ENCODE peak calls at places on chromosomes 12 and 14, in eight cellular contexts. H, X, J, I, L, E, T and C are unnamed samples. For H3K4me1, the result is how much of the 10 kb centered on the place peaks cover.

GRCh38 chr14:42460673-42461072 is 854.0 kb downstream of the LRFN5 start:
- DNase-seq in I (no peak), H (no peak), E (no peak), L (no peak), J (no peak), X (no peak), T (no peak), C (no peak)

GRCh38 chr12:132426349-132427176 is 63.4 kb upstream of the FBRSL1 start:
- DNase-seq in X (no peak), T (no peak), E (no peak), J (no peak), H (no peak), L (no peak), I (no peak), C (no peak)

GRCh38 chr14:80491131-80491530 is 279.8 kb upstream of the DIO2 start:
- DNase-seq in L (no peak), H (peak), E (no peak), T (peak), J (peak), X (no peak), I (no peak), C (no peak)

GRCh38 chr12:103742349-103742784 is 98.7 kb downstream of the NT5DC3 start:
- DNase-seq in J (peak), T (peak), L (peak), X (no peak), I (no peak), E (no peak), H (peak), C (no peak)

GRCh38 chr14:101467181-101467926 is 93.9 kb upstream of the DIO3 start:
- DNase-seq in E (no peak), J (no peak), L (no peak), X (peak), T (no peak), I (no peak), H (no peak), C (no peak)

GRCh38 chr12:47551426-47551851 is 154.4 kb downstream of the RPAP3 start:
- DNase-seq in E (no peak), L (no peak), T (no peak), X (no peak), J (no peak), I (peak), H (no peak), C (no peak)

GRCh38 chr14:79044894-79045624 is 874.9 kb downstream of the NRXN3 start:
- DNase-seq in J (peak), I (no peak), H (peak), E (no peak), T (peak), X (no peak), L (peak), C (no peak)

GRCh38 chr14:96501383-96501745 is 818 bp upstream of the PAPOLA start:
- DNase-seq in J (no peak), H (no peak), E (no peak), T (no peak), I (no peak), X (no peak), L (no peak), C (no peak)

GRCh38 chr12:130555628-130556485 is 160.2 kb downstream of the RIMBP2 start:
- DNase-seq in I (no peak), L (no peak), X (no peak), E (no peak), H (no peak), J (no peak), T (peak), C (no peak)

DNA sequence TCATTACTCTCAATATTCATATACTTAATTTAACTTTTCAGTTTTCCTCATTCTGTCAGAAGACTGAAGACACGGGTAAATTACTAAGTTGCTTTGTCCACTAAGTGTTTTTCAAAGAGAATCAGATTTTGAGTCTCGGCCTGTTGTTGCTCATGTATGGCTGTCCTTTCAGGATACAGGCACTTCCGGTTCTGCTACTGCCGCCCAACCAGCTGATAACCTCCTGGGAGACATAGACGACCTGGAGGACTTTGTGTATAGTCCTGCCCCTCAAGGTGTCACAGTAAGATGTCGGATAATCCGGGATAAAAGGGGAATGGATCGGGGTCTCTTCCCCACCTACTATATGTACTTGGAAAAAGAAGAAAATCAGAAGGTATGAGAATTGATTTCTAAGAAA is 28.3 kb upstream of the TEAD4 start:
- DNase-seq in E (no peak), T (no peak), J (peak), H (no peak), X (no peak), I (no peak), L (no peak), C (no peak)
- H3K4me1 ChIP-seq in E (under half), T (under half), J (under half), H (under half), X (under half), I (under half), L (under half), C (under half)

GRCh38 chr14:71361874-71362273 is 454.6 kb downstream of the PCNX1 start:
- DNase-seq in X (no peak), E (no peak), L (no peak), I (no peak), J (no peak), H (no peak), T (no peak), C (no peak)

GRCh38 chr14:71361335-71361734 is 454.1 kb downstream of the PCNX1 start:
- DNase-seq in T (no peak), L (no peak), J (no peak), X (no peak), H (no peak), E (no peak), I (no peak), C (no peak)

GRCh38 chr14:71359823-71360222 is 452.6 kb downstream of the PCNX1 start:
- DNase-seq in J (no peak), E (no peak), I (no peak), H (no peak), T (no peak), L (no peak), X (no peak), C (no peak)

GRCh38 chr14:71355324-71356201 is 448.3 kb downstream of the PCNX1 start:
- DNase-seq in X (no peak), H (no peak), J (peak), E (no peak), I (no peak), L (peak), T (peak), C (peak)

GRCh38 chr14:71358209-71358931 is 451.1 kb downstream of the PCNX1 start:
- DNase-seq in J (no peak), I (peak), E (no peak), H (no peak), X (no peak), L (no peak), T (no peak), C (no peak)
- TF ChIP-seq POLR2AphosphoS5 in J (no peak), I (peak), E (no peak), H (no peak), X (no peak), L (no peak), T (no peak), C (no peak)

DNA sequence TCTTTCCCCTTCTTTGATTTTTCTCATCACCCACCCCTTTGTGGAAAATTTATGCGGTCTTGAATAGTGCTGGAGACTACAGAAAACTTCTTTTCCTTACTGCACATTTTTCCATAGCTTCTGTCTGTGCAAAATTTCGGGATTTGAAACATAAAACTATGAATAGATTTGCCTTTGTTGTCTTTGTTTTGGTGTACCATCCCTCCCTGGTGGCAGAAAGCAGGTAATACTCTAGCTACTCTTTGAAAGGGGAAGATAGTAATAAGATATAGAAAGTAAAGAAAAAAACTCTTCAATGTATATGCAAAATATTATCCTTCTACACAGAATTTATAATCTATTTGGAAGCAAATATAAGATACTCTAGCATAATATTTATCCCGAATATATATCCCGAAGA is 79.1 kb upstream of the LMO3 start:
- DNase-seq in L (no peak), H (no peak), I (no peak), X (no peak), J (no peak), E (no peak), T (peak), C (no peak)
- TF ChIP-seq CTCF in L (no peak), H (no peak), I (no peak), X (no peak), J (no peak), E (no peak), T (peak), C (no peak)

DNA sequence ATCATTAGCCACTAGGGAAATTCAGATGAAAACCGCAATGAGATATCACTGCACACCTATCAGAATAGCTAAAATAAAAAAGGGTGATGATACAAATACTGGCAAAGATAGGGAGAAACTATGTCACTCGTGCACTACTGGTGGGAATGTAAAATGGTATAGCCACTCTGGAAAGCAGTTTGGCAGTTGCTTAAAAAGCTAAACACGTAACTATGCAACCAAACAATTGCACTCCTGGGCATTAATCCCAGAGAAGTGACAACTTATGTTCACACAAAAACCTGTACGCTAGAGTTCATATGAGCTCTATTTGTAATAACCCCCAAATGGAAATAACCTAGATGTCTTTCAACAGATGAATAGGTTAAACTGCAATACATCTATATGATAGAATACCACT is 35.4 kb downstream of the GPR135 start:
- DNase-seq in I (no peak), T (no peak), J (no peak), X (no peak), E (no peak), H (no peak), L (no peak), C (no peak)
- H3K4me1 ChIP-seq in I (under half), T (under half), J (under half), X (under half), E (under half), H (under half), L (under half), C (under half)

GRCh38 chr12:76268267-76268666 is 79.9 kb downstream of the BBS10 start:
- DNase-seq in T (no peak), H (no peak), X (no peak), J (no peak), E (no peak), L (no peak), I (no peak), C (no peak)

GRCh38 chr12:76265424-76266180 is 82.6 kb downstream of the BBS10 start:
- DNase-seq in X (no peak), H (no peak), E (no peak), I (no peak), L (no peak), J (peak), T (no peak), C (no peak)

GRCh38 chr12:76264617-76265016 is 83.6 kb downstream of the BBS10 start:
- DNase-seq in I (no peak), X (no peak), T (no peak), H (no peak), J (peak), E (no peak), L (no peak), C (no peak)

GRCh38 chr12:76270657-76271358 is 77.4 kb downstream of the BBS10 start:
- DNase-seq in H (no peak), X (no peak), J (no peak), L (no peak), I (no peak), E (no peak), T (no peak), C (no peak)

GRCh38 chr12:76266797-76267196 is 81.4 kb downstream of the BBS10 start:
- DNase-seq in H (no peak), J (peak), X (no peak), T (no peak), I (no peak), L (peak), E (no peak), C (no peak)
- TF ChIP-seq POLR2AphosphoS5 in H (no peak), J (no peak), X (no peak), T (no peak), I (peak), L (no peak), E (no peak), C (peak)

GRCh38 chr12:1279050-1279449 is 288.0 kb downstream of the ERC1 start:
- DNase-seq in H (no peak), E (no peak), J (no peak), T (no peak), I (no peak), L (no peak), X (no peak), C (no peak)
- TF ChIP-seq CTCF in H (no peak), E (no peak), J (no peak), T (peak), I (peak), L (no peak), X (no peak), C (no peak)

GRCh38 chr12:13368431-13368830 is 171.9 kb downstream of the EMP1 start:
- DNase-seq in H (no peak), L (no peak), X (no peak), E (no peak), T (no peak), I (no peak), J (no peak), C (peak)
- H3K4me1 ChIP-seq in H (under half), L (under half), X (under half), E (under half), T (under half), I (under half), J (under half), C (under half)